ENCODE peak calls at places on chromosome 4, in seven cellular contexts. J, W, H, Q, F, X and V are unnamed samples.
A peak's percentile ranks its signal among the peaks of the same experiment; 100 is the strongest.

GRCh38 chr4:145076473-145076855 is 21.5 kb downstream of the ANAPC10 start:
- DNase-seq in F (no peak), Q (no peak), X (no peak), H (no peak), J (no peak), W (no peak), V (no peak)

GRCh38 chr4:112060212-112060611 is 85.0 kb upstream of the FAM241A start:
- DNase-seq in W (no peak), F (no peak), X (peak; percentile 19), H (no peak), J (peak; percentile 13), Q (peak; percentile 58), V (no peak)

GRCh38 chr4:170198742-170199141 is 109.0 kb upstream of the AADAT start:
- DNase-seq in F (no peak), W (no peak), J (no peak), X (no peak), H (no peak), Q (no peak), V (no peak)

GRCh38 chr4:71290074-71290473 is 48.7 kb upstream of the SLC4A4 start:
- DNase-seq in J (no peak), F (no peak), Q (peak; percentile 73), X (no peak), H (no peak), W (no peak), V (no peak)

GRCh38 chr4:82128355-82128754 is 245.4 kb downstream of the HNRNPD start:
- DNase-seq in Q (no peak), W (no peak), H (no peak), J (no peak), X (no peak), F (no peak), V (no peak)

GRCh38 chr4:64417974-64418373 is 8.7 kb upstream of the TECRL start:
- DNase-seq in W (no peak), F (no peak), Q (peak; percentile 1), X (peak; percentile 9), H (no peak), J (no peak), V (no peak)

GRCh38 chr4:173909294-173909693 is 374.2 kb downstream of the FBXO8 start:
- DNase-seq in X (no peak), Q (no peak), J (no peak), H (no peak), F (no peak), W (no peak), V (peak; percentile 10)

GRCh38 chr4:117357422-117357821 is 272.0 kb upstream of the TRAM1L1 start:
- DNase-seq in F (no peak), H (no peak), W (no peak), Q (no peak), J (no peak), X (no peak), V (no peak)

GRCh38 chr4:143311924-143312323 is 24.8 kb upstream of the GAB1 start:
- DNase-seq in H (no peak), J (peak; percentile 22), Q (no peak), F (no peak), X (no peak), W (no peak), V (no peak)

GRCh38 chr4:67393699-67394281 is 151.5 kb downstream of the CENPC start:
- DNase-seq in X (peak; percentile 25), F (no peak), H (no peak), Q (peak; percentile 35), W (no peak), J (peak; percentile 16), V (no peak)

GRCh38 chr4:173171098-173171497 is 2.5 kb downstream of the GALNT7 start:
- DNase-seq in X (no peak), F (no peak), W (no peak), Q (peak; percentile 46), J (peak; percentile 57), H (peak; percentile 78), V (no peak)